ENCODE peak calls at places on chromosomes 6 and 20, in five cellular contexts. X is ovary, A is astrocyte, K is testis, D is SJSA1. S is an unnamed sample.

GRCh38 chr6:156984178-156984738 is 207.1 kb downstream of the ARID1B start:
- DNase-seq in K (no peak), A (no peak), D (no peak), X (no peak), S (peak; percentile 21)

GRCh38 chr6:104266922-104267321 is 592.8 kb downstream of the HACE1 start:
- DNase-seq in K (no peak), A (no peak), X (no peak), D (no peak), S (no peak)

GRCh38 chr20:11553603-11554002 is 364.1 kb upstream of the BTBD3 start:
- DNase-seq in D (no peak), X (no peak), A (no peak), K (no peak), S (peak; percentile 19)

GRCh38 chr6:30213999-30214982 is 1.1 kb upstream of the TRIM26 start:
- DNase-seq in X (peak; percentile 82), A (peak; percentile 63), D (peak; percentile 82), K (peak; percentile 89), S (no peak)

GRCh38 chr6:32174416-32174815 is 1.5 kb downstream of the AGPAT1 start:
- DNase-seq in X (no peak), D (no peak), A (no peak), K (no peak), S (no peak)

GRCh38 chr20:9407805-9408421 is 106.5 kb upstream of the LAMP5 start:
- DNase-seq in X (peak; percentile 18), D (peak; percentile 61), K (peak; percentile 89), A (peak; percentile 50), S (peak; percentile 57)

GRCh38 chr6:83467620-83468036 is 36.8 kb upstream of the ME1 start:
- DNase-seq in A (no peak), D (no peak), K (peak; percentile 26), X (no peak), S (no peak)

GRCh38 chr6:95091823-95092436 is 485.4 kb upstream of the MANEA start:
- DNase-seq in A (peak; percentile 36), X (no peak), D (no peak), K (no peak), S (peak; percentile 64)

GRCh38 chr6:43907789-43908472 is 137.9 kb downstream of the VEGFA start:
- DNase-seq in D (no peak), A (no peak), K (no peak), X (no peak), S (no peak)

GRCh38 chr6:141498980-141499379 is 633.7 kb upstream of the GJE1 start:
- DNase-seq in X (no peak), K (no peak), A (peak; percentile 20), D (no peak), S (no peak)

GRCh38 chr20:51610761-51611624 is 68.5 kb upstream of the NFATC2 start:
- DNase-seq in K (no peak), A (no peak), D (no peak), X (no peak), S (no peak)

GRCh38 chr6:36721369-36722140 is 23.9 kb downstream of the RAB44 start:
- DNase-seq in A (no peak), X (no peak), D (peak; percentile 49), K (no peak), S (no peak)

GRCh38 chr6:33722103-33722646 is 10.7 kb upstream of the UQCC2 start:
- DNase-seq in X (no peak), A (no peak), K (no peak), D (no peak), S (no peak)

GRCh38 chr6:114707081-114707480 is 364.3 kb upstream of the HS3ST5 start:
- DNase-seq in A (no peak), D (no peak), X (no peak), K (no peak), S (no peak)

GRCh38 chr6:8006208-8006607 is 58.0 kb downstream of the BLOC1S5 start:
- DNase-seq in X (no peak), K (no peak), D (no peak), A (no peak), S (peak; percentile 22)

GRCh38 chr6:131250121-131250520 is 114.9 kb downstream of the AKAP7 start:
- DNase-seq in D (no peak), X (peak; percentile 36), A (peak; percentile 62), K (peak; percentile 72), S (peak; percentile 35)

GRCh38 chr6:90403489-90404381 is 107.1 kb upstream of the BACH2 start:
- DNase-seq in A (peak; percentile 85), K (peak; percentile 45), X (peak; percentile 73), D (peak; percentile 58), S (no peak)

GRCh38 chr20:4949833-4950178 is 51.5 kb downstream of the SLC23A2 start:
- DNase-seq in K (peak; percentile 61), A (peak; percentile 58), X (no peak), D (no peak), S (peak; percentile 10)

GRCh38 chr6:89792881-89793280 is 26.7 kb downstream of the MDN1 start:
- DNase-seq in X (no peak), A (peak; percentile 9), K (peak; percentile 72), D (no peak), S (no peak)

GRCh38 chr6:36627801-36628246 is 33.7 kb downstream of the SRSF3 start:
- DNase-seq in X (peak; percentile 71), A (peak; percentile 63), K (peak; percentile 61), D (no peak), S (peak; percentile 41)

GRCh38 chr6:156809446-156810178 is 32.4 kb downstream of the ARID1B start:
- DNase-seq in D (no peak), K (no peak), X (no peak), A (no peak), S (no peak)

GRCh38 chr6:43297644-43298564 is at the start of gene SLC22A7:
- DNase-seq in D (no peak), K (peak; percentile 57), A (no peak), X (no peak), S (no peak)

GRCh38 chr20:43541214-43541613 is 17.6 kb upstream of the SGK2 start:
- DNase-seq in X (no peak), K (no peak), A (peak; percentile 26), D (no peak), S (peak; percentile 40)

GRCh38 chr20:8074931-8075330 is 55.4 kb upstream of the TMX4 start:
- DNase-seq in D (no peak), A (peak; percentile 74), X (no peak), K (no peak), S (no peak)

GRCh38 chr6:48098923-48099322 is 12.1 kb downstream of the PTCHD4 start:
- DNase-seq in D (no peak), A (peak; percentile 41), X (no peak), K (no peak), S (no peak)

GRCh38 chr6:15907914-15908518 is 220.9 kb upstream of the MYLIP start:
- DNase-seq in A (no peak), D (no peak), X (no peak), K (no peak), S (peak; percentile 89)

GRCh38 chr20:49562341-49563014 is 5.5 kb downstream of the PTGIS start:
- DNase-seq in D (peak; percentile 86), X (peak; percentile 91), K (peak; percentile 80), A (peak; percentile 89), S (no peak)

GRCh38 chr6:17167327-17167979 is 65.6 kb downstream of the STMND1 start:
- DNase-seq in K (peak; percentile 48), X (no peak), A (peak; percentile 59), D (no peak), S (peak; percentile 57)

GRCh38 chr6:28811873-28812272 is 111.9 kb downstream of the TRIM27 start:
- DNase-seq in X (no peak), A (peak; percentile 4), K (no peak), D (no peak), S (no peak)

GRCh38 chr6:4426916-4427315 is 291.5 kb upstream of the ECI2 start:
- DNase-seq in D (no peak), X (no peak), K (no peak), A (no peak), S (no peak)

GRCh38 chr6:73746776-73747175 is 50.8 kb downstream of the CD109 start:
- DNase-seq in A (peak; percentile 47), X (no peak), D (no peak), K (no peak), S (peak; percentile 4)

GRCh38 chr20:15241696-15242095 is 904.3 kb upstream of the FLRT3 start:
- DNase-seq in A (peak; percentile 27), D (no peak), X (no peak), K (no peak), S (no peak)

GRCh38 chr6:34115396-34116314 is 30.2 kb downstream of the GRM4 start:
- DNase-seq in X (no peak), D (no peak), K (peak; percentile 39), A (no peak), S (no peak)

GRCh38 chr6:17125407-17125806 is 23.6 kb downstream of the STMND1 start:
- DNase-seq in K (no peak), D (no peak), X (no peak), A (no peak), S (no peak)

GRCh38 chr6:165468836-165469235 is 159.4 kb upstream of the C6orf118 start:
- DNase-seq in D (no peak), X (no peak), K (no peak), A (peak; percentile 10), S (no peak)
- H3K4me1 ChIP-seq in D (no peaks in the 10 kb centered on the region), X (no peaks in the 10 kb centered on the region), K (no peaks in the 10 kb centered on the region), A (no peaks in the 10 kb centered on the region), S (no peaks in the 10 kb centered on the region)

GRCh38 chr6:23016701-23017100 is 447.3 kb downstream of the HDGFL1 start:
- DNase-seq in D (no peak), K (no peak), X (no peak), A (no peak), S (no peak)

GRCh38 chr6:23013776-23014175 is 444.4 kb downstream of the HDGFL1 start:
- DNase-seq in A (peak; percentile 72), X (no peak), D (no peak), K (no peak), S (no peak)
- H3K27ac ChIP-seq in A (no peak overlapping the region), X (no peak overlapping the region), D (no peak overlapping the region), K (no peak overlapping the region), S (no peak overlapping the region)

DNA sequence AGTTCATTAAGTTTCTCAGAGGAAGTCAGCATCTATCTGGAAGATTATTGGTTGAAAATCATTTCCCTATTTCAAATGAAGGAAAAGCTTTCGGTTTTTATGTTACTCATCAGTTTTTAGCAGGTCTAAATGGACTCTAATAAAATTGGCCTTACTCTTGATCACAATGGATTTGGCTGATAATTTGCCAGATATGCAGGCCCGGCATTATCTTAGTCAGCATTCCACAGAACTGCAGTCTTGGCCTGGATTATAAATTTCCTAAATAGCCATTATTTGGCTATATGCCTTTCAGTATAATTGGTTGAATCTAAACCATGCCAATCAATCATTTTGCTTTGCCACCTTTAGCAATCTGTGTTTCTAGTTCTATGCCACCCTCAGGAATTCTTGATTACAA is 91.7 kb upstream of the KCNQ5 start:
- DNase-seq in D (no peak), K (no peak), X (no peak), A (peak; percentile 33), S (no peak)
- H3K27me3 ChIP-seq in D (no peaks in the 10 kb centered on the region), K (no peaks in the 10 kb centered on the region), X (no peaks in the 10 kb centered on the region), A (no peaks in the 10 kb centered on the region), S (no peaks in the 10 kb centered on the region)

GRCh38 chr20:32558526-32558925 is 26.6 kb downstream of the NOL4L start:
- DNase-seq in A (no peak), X (no peak), K (no peak), D (no peak), S (no peak)

GRCh38 chr20:32555584-32555983 is 29.5 kb downstream of the NOL4L start:
- DNase-seq in A (no peak), D (no peak), X (no peak), K (no peak), S (no peak)

GRCh38 chr20:32556312-32557184 is 28.6 kb downstream of the NOL4L start:
- DNase-seq in K (peak; percentile 49), X (no peak), D (no peak), A (no peak), S (no peak)

GRCh38 chr20:32559216-32559752 is 25.8 kb downstream of the NOL4L start:
- DNase-seq in X (no peak), D (no peak), A (no peak), K (no peak), S (no peak)

GRCh38 chr20:32557284-32557683 is 27.8 kb downstream of the NOL4L start:
- DNase-seq in A (no peak), D (no peak), K (no peak), X (no peak), S (no peak)
- H3K4me1 ChIP-seq in A (peaks cover 10% of the 10 kb centered on the region), D (peaks cover 25% of the 10 kb centered on the region), K (peaks cover 24% of the 10 kb centered on the region), X (no peaks in the 10 kb centered on the region), S (no peaks in the 10 kb centered on the region)